ENCODE peak calls at places on chromosomes 13 and 19, in four cellular contexts. P is breast epithelium, C is sigmoid colon, I is HepG2. M is an unnamed sample.
A peak's percentile ranks its signal among the peaks of the same experiment; 100 is the strongest.

GRCh38 chr13:105377452-105377851 is 1158.0 kb downstream of the EFNB2 start:
- DNase-seq in I (no peak), C (no peak), P (no peak), M (no peak)

GRCh38 chr19:41064974-41065569 is 23.2 kb upstream of the CYP2A13 start:
- DNase-seq in P (no peak), C (no peak), I (no peak), M (no peak)

GRCh38 chr13:114341003-114341777 is 26.9 kb downstream of the CHAMP1 start:
- DNase-seq in C (no peak), P (no peak), I (no peak), M (no peak)

GRCh38 chr13:65965496-65965895 is 1264.6 kb downstream of the PCDH9 start:
- DNase-seq in I (no peak), C (no peak), P (no peak), M (no peak)

GRCh38 chr13:49446473-49446872 is 2.4 kb downstream of the SETDB2 start:
- DNase-seq in P (no peak), I (no peak), C (no peak), M (no peak)

GRCh38 chr13:63948045-63948444 is 2532.4 kb upstream of the PCDH20 start:
- DNase-seq in P (no peak), I (peak; percentile 40), C (no peak), M (no peak)

GRCh38 chr19:53132231-53132991 is at the start of gene ZNF415:
- DNase-seq in P (peak; percentile 75), C (peak; percentile 88), I (no peak), M (peak; percentile 89)

GRCh38 chr13:101399365-101399764 is 16.9 kb downstream of the NALCN start:
- DNase-seq in I (no peak), P (no peak), C (no peak), M (no peak)

GRCh38 chr19:41501854-41502253 is 58.9 kb downstream of the ERICH4 start:
- DNase-seq in C (no peak), I (no peak), P (no peak), M (no peak)

GRCh38 chr13:60990032-60990733 is 425.5 kb downstream of the PCDH20 start:
- DNase-seq in I (peak; percentile 12), C (no peak), P (no peak), M (no peak)

GRCh38 chr13:27973291-27973690 is 4.2 kb upstream of the CDX2 start:
- DNase-seq in P (no peak), C (no peak), I (no peak), M (no peak)

GRCh38 chr13:72686766-72687165 is 40.7 kb downstream of the MZT1 start:
- DNase-seq in C (no peak), P (no peak), I (no peak), M (no peak)

GRCh38 chr13:98405107-98405571 is 171.8 kb downstream of the STK24 start:
- DNase-seq in I (no peak), C (no peak), P (no peak), M (no peak)

GRCh38 chr13:34153428-34154180 is 335.7 kb downstream of the RFC3 start:
- DNase-seq in I (no peak), P (no peak), C (no peak), M (no peak)

GRCh38 chr19:18157465-18158063 is 4.6 kb downstream of the PIK3R2 start:
- DNase-seq in P (peak; percentile 58), I (no peak), C (no peak), M (no peak)

GRCh38 chr13:113192902-113193301 is 15.6 kb downstream of the PCID2 start:
- DNase-seq in P (no peak), I (no peak), C (no peak), M (no peak)

GRCh38 chr13:55977436-55977835 is 1163.3 kb upstream of the PRR20A start:
- DNase-seq in P (no peak), C (no peak), I (no peak), M (no peak)

GRCh38 chr13:40539954-40540706 is 126.3 kb downstream of the FOXO1 start:
- DNase-seq in C (no peak), P (no peak), I (peak; percentile 96), M (no peak)

GRCh38 chr13:28282451-28282850 is 144.1 kb downstream of the PAN3 start:
- DNase-seq in C (no peak), P (no peak), I (no peak), M (no peak)

GRCh38 chr13:97337985-97338384 is 96.0 kb upstream of the RAP2A start:
- DNase-seq in P (no peak), I (no peak), C (no peak), M (no peak)

GRCh38 chr13:64206430-64207225 is 2791.0 kb upstream of the PCDH20 start:
- DNase-seq in P (no peak), I (no peak), C (no peak), M (peak; percentile 59)

GRCh38 chr19:12333162-12334159 is at the start of gene ZNF563:
- DNase-seq in C (peak; percentile 99), P (peak; percentile 98), I (peak; percentile 94), M (peak; percentile 97)

GRCh38 chr13:41443969-41444368 is 13.4 kb upstream of the RGCC start:
- DNase-seq in P (no peak), C (no peak), I (no peak), M (no peak)

GRCh38 chr19:19465436-19466070 is 49.8 kb downstream of the TSSK6 start:
- DNase-seq in C (no peak), I (no peak), P (no peak), M (no peak)

GRCh38 chr13:68358218-68358817 is 1128.2 kb upstream of the PCDH9 start:
- DNase-seq in C (no peak), P (no peak), I (no peak), M (no peak)

GRCh38 chr13:26198116-26198515 is 24.0 kb downstream of the RNF6 start:
- DNase-seq in C (no peak), P (no peak), I (no peak), M (no peak)

GRCh38 chr19:15869873-15870272 is 28.0 kb downstream of the CYP4F2 start:
- DNase-seq in P (no peak), C (no peak), I (no peak), M (no peak)

GRCh38 chr13:50410921-50411712 is 395.9 kb downstream of the KCNRG start:
- DNase-seq in I (peak; percentile 22), P (no peak), C (no peak), M (no peak)

GRCh38 chr13:86135856-86136255 is 336.6 kb upstream of the SLITRK6 start:
- DNase-seq in P (no peak), C (no peak), I (no peak), M (no peak)

GRCh38 chr13:79837741-79838450 is 356.9 kb downstream of the NDFIP2 start:
- DNase-seq in C (no peak), I (no peak), P (no peak), M (no peak)

GRCh38 chr19:30062331-30063183 is 120.5 kb downstream of the URI1 start:
- DNase-seq in C (no peak), I (no peak), P (no peak), M (peak; percentile 65)

GRCh38 chr13:33004454-33004853 is 11.8 kb upstream of the KL start:
- DNase-seq in C (no peak), I (no peak), P (no peak), M (no peak)

GRCh38 chr13:38624822-38625221 is 62.1 kb upstream of the FREM2 start:
- DNase-seq in P (no peak), C (no peak), I (no peak), M (no peak)

GRCh38 chr19:17243340-17243853 is 2.3 kb downstream of the NR2F6 start:
- DNase-seq in C (no peak), I (peak; percentile 43), P (no peak), M (no peak)

DNA sequence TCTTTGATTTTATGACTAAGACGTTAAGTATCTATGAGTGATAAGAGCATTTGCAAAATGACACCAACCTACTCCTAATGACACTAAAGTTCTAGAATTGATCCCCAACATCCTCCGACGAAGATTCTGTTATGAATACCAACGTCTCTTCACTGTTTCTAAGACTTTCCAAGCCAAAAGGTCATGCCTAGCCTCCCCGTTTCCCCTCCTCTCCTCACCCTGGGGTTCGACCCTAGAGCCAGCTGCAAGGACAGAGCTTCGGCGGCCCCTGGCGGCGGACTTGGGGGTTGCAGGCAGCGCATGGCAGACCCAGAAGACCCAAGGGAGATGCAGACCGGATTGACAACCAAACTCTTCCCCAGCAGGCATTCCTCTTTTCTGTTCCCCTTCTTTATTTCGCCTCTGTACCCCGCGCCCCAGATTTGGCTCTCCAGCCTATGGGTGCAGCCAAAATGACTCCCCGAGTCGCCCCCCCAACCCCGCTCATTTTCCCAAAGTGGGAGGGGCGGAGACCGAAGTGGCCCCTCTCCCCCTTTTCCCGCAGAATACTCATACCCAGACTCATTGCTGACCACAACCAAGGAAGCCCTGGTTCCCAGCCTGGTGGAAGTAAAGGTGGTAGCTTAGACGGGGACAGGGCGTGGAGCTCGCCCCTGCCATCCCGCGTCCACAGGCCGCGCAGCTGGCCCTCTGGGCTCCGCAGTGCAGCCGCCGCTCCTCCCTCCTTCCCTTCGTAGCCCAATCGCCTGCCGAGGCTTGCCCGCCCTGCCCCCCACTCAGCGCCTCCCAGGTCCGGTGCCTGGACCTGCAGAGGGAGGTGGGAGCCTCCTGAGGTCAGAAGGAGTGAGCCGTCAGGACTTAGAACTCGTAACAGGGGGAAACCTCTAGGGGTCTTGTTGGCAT is 4.1 kb upstream of the EML2 start:
- DNase-seq in I (peak; percentile 64), C (peak; percentile 86), P (peak; percentile 75), M (peak; percentile 97)
- TF ChIP-seq POLR2AphosphoS5 in I (no peak), C (no peak), P (peak; percentile 36), M (peak; percentile 65)

GRCh38 chr13:52806029-52806428 is 42.4 kb downstream of the PCDH8 start:
- DNase-seq in P (no peak), C (no peak), I (no peak), M (no peak)

GRCh38 chr13:52808842-52809219 is 39.6 kb downstream of the PCDH8 start:
- DNase-seq in C (no peak), P (no peak), I (no peak), M (no peak)

GRCh38 chr13:52812941-52813340 is 35.5 kb downstream of the PCDH8 start:
- DNase-seq in P (no peak), C (no peak), I (no peak), M (no peak)

GRCh38 chr13:52804202-52804641 is 44.2 kb downstream of the PCDH8 start:
- DNase-seq in I (no peak), P (no peak), C (no peak), M (no peak)

GRCh38 chr13:52809310-52809769 is 39.1 kb downstream of the PCDH8 start:
- DNase-seq in I (peak; percentile 80), C (no peak), P (peak; percentile 29), M (no peak)
- TF ChIP-seq POLR2AphosphoS5 in I (no peak), C (no peak), P (no peak), M (no peak)

DNA sequence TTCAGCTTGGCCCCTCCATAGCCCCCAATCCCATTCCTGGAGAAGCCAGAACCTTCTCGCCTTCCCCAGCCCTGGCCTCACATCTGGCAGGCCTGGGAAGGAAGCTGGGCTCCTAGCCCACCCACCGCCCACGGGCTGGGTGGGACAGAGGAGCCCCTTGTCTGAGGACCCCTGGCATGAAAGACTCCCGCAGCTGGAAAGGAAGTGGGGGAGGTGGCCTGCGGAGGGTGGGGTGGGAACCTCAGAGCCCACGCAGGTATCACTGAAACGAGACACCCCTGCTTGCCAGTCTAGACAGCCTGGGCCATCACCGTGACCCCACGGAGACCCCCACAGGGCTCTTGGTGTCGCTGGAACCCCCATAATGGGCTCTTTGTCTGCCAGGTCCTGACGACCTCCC is 7.6 kb upstream of the NANOS3 start:
- DNase-seq in I (no peak), C (no peak), P (no peak), M (no peak)
- TF ChIP-seq POLR2AphosphoS5 in I (no peak), C (no peak), P (no peak), M (no peak)

DNA sequence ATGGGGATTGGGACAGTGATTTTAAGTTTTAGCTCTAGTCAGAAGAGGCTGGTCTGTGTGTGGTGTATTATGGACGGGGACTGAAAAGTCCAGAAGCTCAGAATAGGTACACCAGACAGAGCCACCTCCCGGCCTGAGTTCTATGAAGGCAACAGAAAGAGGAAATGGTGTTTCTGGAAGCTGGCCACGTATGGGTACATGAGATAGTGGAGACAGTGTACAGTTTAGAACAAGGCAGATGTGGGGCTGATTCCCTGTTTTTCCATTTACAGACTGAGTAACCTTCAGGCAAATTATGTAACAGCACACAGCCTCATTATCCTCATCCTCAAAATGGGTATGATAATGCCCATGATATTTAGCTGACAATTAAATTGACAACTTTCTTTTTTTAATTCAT is 1.3 kb downstream of the ZNF175 start:
- DNase-seq in I (no peak), P (no peak), C (no peak), M (no peak)
- TF ChIP-seq POLR2AphosphoS5 in I (no peak), P (no peak), C (no peak), M (no peak)

M was measured in spleen.